ENCODE peak calls at places on chromosomes 13 and 19, in seven cellular contexts. H is cardiac fibroblast, O is HCT116, K is suprapubic skin, X is K562, F is omental fat pad, L is uterus. U is an unnamed sample.

GRCh38 chr19:17948474-17948966 is 15.7 kb downstream of the CCDC124 start:
- DNase-seq in L (peak), H (no peak), X (no peak), F (no peak), O (no peak), K (no peak), U (no peak)

GRCh38 chr19:55585658-55586339 is 5.2 kb upstream of the ZNF579 start:
- DNase-seq in L (peak), F (peak), K (peak), X (peak), H (peak), O (no peak), U (peak)

GRCh38 chr13:29006359-29006850 is 186.3 kb downstream of the MTUS2 start:
- DNase-seq in L (no peak), K (no peak), F (no peak), H (peak), O (no peak), X (no peak), U (no peak)

GRCh38 chr13:49443327-49443688 is 556 bp downstream of the CAB39L start:
- DNase-seq in H (peak), L (no peak), F (no peak), O (no peak), K (no peak), X (no peak), U (no peak)

GRCh38 chr13:114319441-114319871 is 5.2 kb downstream of the CHAMP1 start:
- DNase-seq in K (no peak), F (no peak), H (peak), X (no peak), O (no peak), L (no peak), U (no peak)

GRCh38 chr13:107865643-107866006 is 349.7 kb downstream of the LIG4 start:
- DNase-seq in H (peak), L (no peak), K (no peak), O (no peak), X (no peak), F (no peak), U (no peak)

GRCh38 chr19:29247912-29248311 is 35.0 kb upstream of the UQCRFS1 start:
- DNase-seq in X (peak), K (peak), F (no peak), L (no peak), O (no peak), H (no peak), U (no peak)

GRCh38 chr19:44142014-44142523 is 715 bp downstream of the ZNF234 start:
- DNase-seq in F (no peak), K (no peak), L (no peak), O (no peak), X (peak), H (peak), U (no peak)

GRCh38 chr19:1768918-1769644 is 15.8 kb downstream of the ONECUT3 start:
- DNase-seq in X (no peak), L (no peak), F (no peak), K (no peak), H (no peak), O (no peak), U (no peak)

GRCh38 chr19:890831-891230 is 2.2 kb downstream of the MED16 start:
- DNase-seq in L (no peak), K (no peak), O (no peak), X (no peak), F (no peak), H (no peak), U (no peak)

GRCh38 chr19:7280940-7281666 is 13.1 kb downstream of the INSR start:
- DNase-seq in X (no peak), K (no peak), H (no peak), F (no peak), O (no peak), L (no peak), U (no peak)

GRCh38 chr13:103436057-103436654 is 369.9 kb upstream of the SLC10A2 start:
- DNase-seq in L (no peak), O (no peak), X (no peak), H (no peak), F (no peak), K (no peak), U (no peak)

GRCh38 chr13:72255908-72256307 is 388.9 kb upstream of the DACH1 start:
- DNase-seq in L (no peak), H (peak), K (no peak), X (no peak), F (no peak), O (peak), U (peak)

GRCh38 chr19:15769586-15769985 is 17.9 kb upstream of the OR10H5 start:
- DNase-seq in K (no peak), X (peak), L (no peak), F (no peak), H (no peak), O (no peak), U (no peak)

GRCh38 chr13:57311009-57311586 is 144.1 kb downstream of the PRR20E start:
- DNase-seq in K (no peak), H (no peak), X (no peak), F (no peak), L (no peak), O (no peak), U (no peak)

GRCh38 chr13:111636804-111637203 is 316.4 kb downstream of the TEX29 start:
- DNase-seq in X (no peak), F (no peak), L (no peak), H (no peak), K (no peak), O (no peak), U (no peak)

GRCh38 chr19:47275866-47276461 is 1.3 kb downstream of the INAFM1 start:
- DNase-seq in X (no peak), F (no peak), O (no peak), L (peak), K (peak), H (peak), U (no peak)

GRCh38 chr13:80783926-80784325 is 443.0 kb upstream of the SPRY2 start:
- DNase-seq in F (no peak), L (no peak), H (peak), X (no peak), K (no peak), O (no peak), U (no peak)

GRCh38 chr13:20002766-20003165 is 44.2 kb downstream of the ZMYM2 start:
- DNase-seq in X (no peak), H (no peak), L (no peak), F (no peak), K (no peak), O (no peak), U (no peak)

GRCh38 chr19:45577111-45577905 is 7.3 kb downstream of the OPA3 start:
- DNase-seq in K (no peak), X (no peak), H (peak), L (no peak), F (no peak), O (no peak), U (peak)

GRCh38 chr19:16375936-16376185 is 51.2 kb downstream of the KLF2 start:
- DNase-seq in X (no peak), F (no peak), O (no peak), H (no peak), K (no peak), L (no peak), U (no peak)

GRCh38 chr13:89380101-89380500 is 1708.9 kb downstream of the SLITRK5 start:
- DNase-seq in H (no peak), O (peak), L (no peak), F (no peak), K (no peak), X (no peak), U (no peak)

GRCh38 chr19:17932485-17933338 is at the start of gene CCDC124:
- DNase-seq in H (peak), K (peak), X (peak), O (peak), L (peak), F (peak), U (peak)

GRCh38 chr19:8212212-8212611 is 3.0 kb downstream of the CERS4 start:
- DNase-seq in X (no peak), K (no peak), H (no peak), L (no peak), F (no peak), O (no peak), U (no peak)

GRCh38 chr19:14150770-14151661 is 14.6 kb upstream of the ASF1B start:
- DNase-seq in K (no peak), H (no peak), L (no peak), O (no peak), X (no peak), F (no peak), U (no peak)

GRCh38 chr19:17348700-17349099 is 11.3 kb downstream of the GTPBP3 start:
- DNase-seq in L (peak), X (no peak), K (peak), H (peak), F (no peak), O (no peak), U (no peak)

GRCh38 chr13:95087746-95088305 is 213.4 kb downstream of the ABCC4 start:
- DNase-seq in H (peak), L (no peak), F (no peak), O (no peak), X (no peak), K (no peak), U (no peak)

GRCh38 chr13:97043302-97043701 is 49.0 kb upstream of the OXGR1 start:
- DNase-seq in O (no peak), K (no peak), X (no peak), F (no peak), H (peak), L (no peak), U (no peak)

GRCh38 chr19:35446194-35446593 is 1.9 kb upstream of the FFAR2 start:
- DNase-seq in H (peak), L (no peak), X (no peak), F (no peak), K (no peak), O (no peak), U (no peak)

GRCh38 chr13:25253702-25254101 is 33.6 kb downstream of the MTMR6 start:
- DNase-seq in H (peak), O (no peak), F (no peak), L (no peak), X (no peak), K (no peak), U (no peak)

GRCh38 chr13:102039264-102039663 is 362.6 kb downstream of the FGF14 start:
- DNase-seq in F (no peak), X (no peak), K (no peak), O (no peak), L (no peak), H (no peak), U (no peak)

GRCh38 chr19:16678498-16678897 is 17.6 kb downstream of the TMEM38A start:
- DNase-seq in X (no peak), F (no peak), L (no peak), H (no peak), K (no peak), O (no peak), U (no peak)

GRCh38 chr13:81106348-81106747 is 765.4 kb upstream of the SPRY2 start:
- DNase-seq in K (no peak), H (no peak), X (no peak), F (no peak), O (no peak), L (no peak), U (no peak)

GRCh38 chr19:45954132-45954531 is 19.5 kb downstream of the NOVA2 start:
- DNase-seq in L (no peak), X (no peak), O (no peak), K (no peak), H (no peak), F (no peak), U (no peak)

GRCh38 chr13:74136089-74136658 is 2.0 kb upstream of the KLF12 start:
- DNase-seq in O (no peak), X (no peak), H (peak), L (no peak), K (peak), F (no peak), U (peak)

GRCh38 chr19:18399008-18399407 is 1.6 kb upstream of the LRRC25 start:
- DNase-seq in F (no peak), K (no peak), X (no peak), H (peak), O (no peak), L (no peak), U (no peak)

GRCh38 chr19:43560687-43561086 is 14.6 kb downstream of the XRCC1 start:
- DNase-seq in O (no peak), K (no peak), F (no peak), H (peak), L (no peak), X (peak), U (no peak)

GRCh38 chr13:41942462-41943094 is 18.3 kb downstream of the VWA8 start:
- DNase-seq in O (no peak), F (no peak), L (no peak), K (no peak), X (no peak), H (peak), U (no peak)
- TF ChIP-seq CTCF in O (no peak), F (no peak), L (no peak), K (no peak), X (peak), H (peak), U (peak)

DNA sequence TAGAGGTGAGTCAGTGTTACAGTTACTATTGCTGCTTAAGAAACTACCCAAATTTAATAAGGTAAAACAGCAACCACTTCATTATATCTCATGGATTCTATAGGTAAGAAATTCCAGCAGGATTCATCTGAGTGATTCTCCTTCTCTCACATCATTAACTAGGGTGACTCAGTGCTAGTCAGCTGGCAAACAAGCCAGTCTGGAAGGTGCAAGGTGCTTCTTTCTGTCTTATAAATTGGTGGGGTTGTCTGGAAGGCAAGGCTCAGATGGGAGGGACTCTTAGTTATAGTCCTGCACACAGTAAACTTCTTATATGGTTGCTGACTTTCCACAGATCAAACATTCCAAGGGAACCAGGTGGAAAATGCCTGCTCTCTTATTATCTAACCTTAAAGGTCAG is 484.5 kb downstream of the GPC5 start:
- DNase-seq in X (no peak), H (no peak), L (no peak), F (no peak), K (no peak), O (no peak), U (no peak)
- TF ChIP-seq CTCF in X (no peak), H (no peak), L (no peak), F (no peak), K (no peak), O (no peak), U (no peak)

GRCh38 chr19:38917921-38918491 is 6.0 kb upstream of the CCER2 start:
- DNase-seq in L (no peak), O (no peak), H (no peak), X (peak), F (no peak), K (no peak), U (no peak)
- TF ChIP-seq CTCF in L (no peak), O (no peak), H (no peak), X (peak), F (no peak), K (no peak), U (peak)

DNA sequence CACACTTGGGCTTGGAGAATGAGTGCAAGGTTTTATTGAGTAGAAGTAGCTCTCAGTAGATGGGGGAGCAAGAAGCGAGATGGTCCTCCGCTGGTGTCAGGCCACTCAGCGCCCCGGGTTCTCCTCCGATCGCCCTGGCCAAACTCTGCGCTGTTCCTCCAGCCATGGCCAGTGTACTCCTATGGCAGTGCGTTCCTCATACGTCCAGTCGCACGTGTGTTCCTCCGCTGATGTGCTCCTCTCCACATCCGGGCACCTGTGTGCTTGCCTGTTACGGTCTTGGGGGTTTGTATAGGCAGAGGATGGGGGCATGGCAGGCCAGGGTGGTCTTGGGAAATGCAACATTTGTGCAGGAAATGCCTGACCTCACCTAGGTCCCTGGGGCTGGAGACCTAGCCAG is 1899.4 kb downstream of the PCDH9 start:
- DNase-seq in O (no peak), X (no peak), F (no peak), L (no peak), K (no peak), H (no peak), U (no peak)
- TF ChIP-seq CTCF in O (no peak), X (no peak), F (no peak), L (no peak), K (no peak), H (no peak), U (no peak)

DNA sequence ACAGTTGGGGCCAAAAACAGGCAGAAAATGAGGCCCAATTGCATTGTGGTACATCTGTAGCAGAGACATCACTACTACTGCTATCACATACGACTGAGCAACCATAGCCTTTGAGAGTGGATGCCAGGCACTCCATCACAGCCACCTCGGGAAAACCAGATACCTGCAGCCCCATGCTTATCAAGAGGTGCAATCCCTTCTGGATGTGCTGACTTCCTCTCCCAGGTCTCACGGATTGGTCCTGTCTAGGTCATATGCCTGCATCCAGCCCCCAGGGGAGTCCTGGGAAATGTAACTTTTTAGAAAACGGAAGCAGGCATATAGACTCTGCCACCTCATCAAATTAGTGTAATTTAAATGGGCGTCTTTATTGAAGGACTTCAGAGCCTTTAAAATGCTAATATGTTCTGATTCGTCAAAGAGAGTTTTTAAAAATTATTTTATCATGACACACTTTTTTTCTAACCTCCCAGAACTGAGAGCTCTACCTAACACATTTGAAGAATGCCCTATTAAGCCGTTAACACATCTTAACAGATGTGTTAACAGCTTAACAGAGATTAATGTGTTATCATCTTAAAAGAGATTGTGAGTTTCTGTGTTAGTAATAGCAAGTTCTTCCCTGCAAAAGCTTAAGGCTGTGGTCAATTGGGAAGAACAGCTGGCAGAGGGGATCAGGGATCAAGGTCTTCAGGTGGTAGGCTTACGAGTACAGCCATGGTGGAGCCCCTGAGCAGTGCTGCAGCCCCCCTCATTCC is 63.9 kb downstream of the DLEU7 start:
- DNase-seq in H (no peak), X (no peak), K (no peak), F (no peak), L (no peak), O (no peak), U (no peak)
- TF ChIP-seq CTCF in H (no peak), X (no peak), K (no peak), F (no peak), L (no peak), O (no peak), U (no peak)

GRCh38 chr13:24148414-24149305 is 11.9 kb upstream of the SPATA13 start:
- DNase-seq in K (no peak), F (no peak), H (peak), L (no peak), O (peak), X (no peak), U (no peak)
- TF ChIP-seq CTCF in K (no peak), F (no peak), H (no peak), L (no peak), O (no peak), X (no peak), U (no peak)

GRCh38 chr13:43156916-43157315 is 133.5 kb downstream of the DNAJC15 start:
- DNase-seq in X (no peak), K (no peak), O (no peak), F (no peak), L (no peak), H (peak), U (no peak)

GRCh38 chr13:43157796-43158195 is 134.4 kb downstream of the DNAJC15 start:
- DNase-seq in K (no peak), X (no peak), H (no peak), F (no peak), O (no peak), L (no peak), U (no peak)

GRCh38 chr13:43154839-43155238 is 131.5 kb downstream of the DNAJC15 start:
- DNase-seq in X (no peak), F (no peak), O (no peak), L (no peak), K (no peak), H (no peak), U (no peak)

GRCh38 chr13:43154083-43154739 is 130.8 kb downstream of the DNAJC15 start:
- DNase-seq in F (no peak), L (no peak), O (no peak), H (no peak), X (no peak), K (no peak), U (no peak)

GRCh38 chr13:43159007-43159406 is 135.6 kb downstream of the DNAJC15 start:
- DNase-seq in F (no peak), K (no peak), L (no peak), X (no peak), O (no peak), H (peak), U (no peak)
- TF ChIP-seq CTCF in F (no peak), K (no peak), L (no peak), X (no peak), O (no peak), H (peak), U (no peak)

GRCh38 chr13:44974056-44974798 is 15.0 kb downstream of the NUFIP1 start:
- DNase-seq in K (no peak), O (no peak), H (peak), L (no peak), F (no peak), X (no peak), U (no peak)

GRCh38 chr13:44976196-44976595 is 13.1 kb downstream of the NUFIP1 start:
- DNase-seq in H (no peak), K (no peak), F (no peak), O (no peak), L (no peak), X (no peak), U (no peak)

GRCh38 chr13:44971656-44972595 is 17.3 kb downstream of the NUFIP1 start:
- DNase-seq in H (peak), O (no peak), K (no peak), X (no peak), F (no peak), L (no peak), U (no peak)

GRCh38 chr13:44969858-44970484 is 19.3 kb downstream of the NUFIP1 start:
- DNase-seq in L (no peak), F (no peak), X (no peak), H (peak), O (peak), K (no peak), U (no peak)

GRCh38 chr13:44972956-44973581 is 16.2 kb downstream of the NUFIP1 start:
- DNase-seq in K (no peak), L (no peak), F (no peak), H (peak), O (peak), X (peak), U (no peak)
- TF ChIP-seq CTCF in K (peak), L (peak), F (no peak), H (peak), O (peak), X (peak), U (peak)

DNA sequence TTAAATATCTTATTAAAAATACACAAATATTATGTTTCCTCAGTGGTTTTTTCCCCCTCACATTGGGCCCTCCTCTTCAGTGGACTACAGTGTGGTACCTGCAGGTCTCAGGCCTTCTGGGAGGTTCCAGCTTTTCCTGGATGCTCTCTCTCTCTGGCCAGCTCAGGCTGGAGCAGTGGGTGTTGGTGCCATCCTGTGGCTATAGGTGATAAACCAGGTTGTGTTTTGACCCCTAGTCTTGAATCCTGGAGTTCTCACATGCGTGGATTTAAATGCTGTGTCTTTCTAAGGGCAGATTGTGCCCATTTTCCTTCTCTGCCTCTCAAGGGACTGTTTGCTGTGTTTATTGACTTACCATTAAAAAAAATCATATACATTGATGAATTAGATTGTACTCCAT is 41.2 kb upstream of the ZNF527 start:
- DNase-seq in L (no peak), X (no peak), O (no peak), K (no peak), H (peak), F (no peak), U (no peak)
- TF ChIP-seq CTCF in L (no peak), X (no peak), O (no peak), K (no peak), H (no peak), F (no peak), U (peak)

GRCh38 chr13:22108283-22108897 is 437.5 kb downstream of the FGF9 start:
- DNase-seq in H (no peak), L (no peak), O (no peak), X (no peak), K (no peak), F (no peak), U (no peak)
- TF ChIP-seq CTCF in H (no peak), L (no peak), O (no peak), X (no peak), K (no peak), F (no peak), U (no peak)

U was measured in progenitor cell of endocrine pancreas.